ENCODE peak calls at places on chromosomes 1 and 21, in four cellular contexts. L is WTC11, F is K562, V is HepG2. C is an unnamed sample.
A peak's percentile ranks its signal among the peaks of the same experiment; 100 is the strongest.

GRCh38 chr1:32878183-32878582 is 7.5 kb upstream of the FNDC5 start:
- DNase-seq in L (no peak), F (no peak), V (no peak), C (peak; percentile 50)

GRCh38 chr1:109620396-109620817 is 770 bp downstream of the AMPD2 start:
- DNase-seq in L (no peak), F (peak; percentile 57), V (no peak), C (peak; percentile 69)

GRCh38 chr1:77438239-77438913 is 156.6 kb downstream of the AK5 start:
- DNase-seq in L (no peak), F (no peak), V (no peak), C (no peak)

GRCh38 chr1:39973503-39974135 is 18.7 kb downstream of the MFSD2A start:
- DNase-seq in L (peak; percentile 82), F (peak; percentile 87), V (peak; percentile 49), C (peak; percentile 59)

GRCh38 chr1:7424352-7424890 is 346.7 kb upstream of the VAMP3 start:
- DNase-seq in L (no peak), F (no peak), V (no peak), C (no peak)

GRCh38 chr1:168348146-168348709 is 67.6 kb downstream of the TBX19 start:
- DNase-seq in L (no peak), F (no peak), V (no peak), C (peak; percentile 14)

GRCh38 chr1:172950528-172950927 is 100.2 kb downstream of the TNFSF18 start:
- DNase-seq in L (no peak), F (no peak), V (no peak), C (no peak)

GRCh38 chr1:190940951-190941350 is 463.3 kb upstream of the BRINP3 start:
- DNase-seq in L (no peak), F (no peak), V (no peak), C (no peak)

GRCh38 chr1:23344987-23345472 is 946 bp upstream of the HNRNPR start:
- DNase-seq in L (no peak), F (no peak), V (no peak), C (no peak)

GRCh38 chr1:9909222-9910046 is 635 bp downstream of the CTNNBIP1 start:
- DNase-seq in L (peak; percentile 39), F (peak; percentile 40), V (no peak), C (no peak)

GRCh38 chr21:38167345-38167744 is 89.4 kb upstream of the KCNJ15 start:
- DNase-seq in L (no peak), F (no peak), V (no peak), C (no peak)

GRCh38 chr21:38166214-38166547 is 90.6 kb upstream of the KCNJ15 start:
- DNase-seq in L (no peak), F (no peak), V (no peak), C (no peak)

GRCh38 chr21:38170705-38171682 is 85.8 kb upstream of the KCNJ15 start:
- DNase-seq in L (no peak), F (no peak), V (no peak), C (peak; percentile 33)

GRCh38 chr21:38171723-38172344 is 85.0 kb upstream of the KCNJ15 start:
- DNase-seq in L (peak; percentile 60), F (no peak), V (no peak), C (no peak)

GRCh38 chr21:38170283-38170682 is 86.5 kb upstream of the KCNJ15 start:
- DNase-seq in L (peak; percentile 44), F (no peak), V (no peak), C (no peak)
- TF ChIP-seq USF2 in L (no peak), F (no peak), V (no peak), C (no peak)

GRCh38 chr1:1917995-1918900 is 831 bp downstream of the TMEM52 start:
- DNase-seq in L (no peak), F (no peak), V (no peak), C (no peak)
- TF ChIP-seq HMGXB4 in L (no peak), F (no peak), V (no peak), C (no peak)

GRCh38 chr1:63363014-63363413 is 4.4 kb upstream of the ALG6 start:
- DNase-seq in L (no peak), F (no peak), V (no peak), C (no peak)

GRCh38 chr1:63362578-63362977 is 4.8 kb upstream of the ALG6 start:
- DNase-seq in L (no peak), F (no peak), V (no peak), C (no peak)

GRCh38 chr1:63368131-63368530 is 704 bp downstream of the ALG6 start:
- DNase-seq in L (no peak), F (no peak), V (peak; percentile 4), C (no peak)

GRCh38 chr1:63366915-63367217 is 561 bp upstream of the ALG6 start:
- DNase-seq in L (no peak), F (no peak), V (no peak), C (no peak)

GRCh38 chr1:63367218-63368103 is at the start of gene ALG6:
- DNase-seq in L (peak; percentile 98), F (peak; percentile 100), V (peak; percentile 86), C (peak; percentile 90)
- TF ChIP-seq CTCF in L (no peak), F (peak; percentile 12), V (peak; percentile 79), C (no peak)

GRCh38 chr1:20682571-20683236 is 21.5 kb upstream of the DDOST start:
- DNase-seq in L (no peak), F (no peak), V (no peak), C (no peak)
- TF ChIP-seq USF2 in L (no peak), F (no peak), V (no peak), C (no peak)

DNA sequence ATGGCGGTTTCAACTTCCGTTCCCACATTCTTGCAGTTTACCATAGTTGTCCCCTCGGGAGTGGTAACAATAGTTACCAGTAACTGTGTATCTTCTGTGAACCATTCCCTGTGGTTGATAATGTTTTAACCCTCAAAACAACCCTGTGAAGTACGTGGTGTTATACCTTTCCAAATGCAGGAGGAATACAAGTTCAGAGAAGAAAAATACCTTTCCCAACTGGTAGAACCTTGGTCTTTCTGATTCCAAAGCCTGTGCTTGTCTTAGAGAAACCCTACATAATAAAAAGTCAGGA is 789 bp downstream of the BTF3L4 start:
- DNase-seq in L (no peak), F (no peak), V (no peak), C (no peak)
- TF ChIP-seq HMGXB4 in L (no peak), F (no peak), V (no peak), C (no peak)

GRCh38 chr21:42094811-42095210 is 23.7 kb downstream of the UMODL1 start:
- DNase-seq in L (no peak), F (no peak), V (no peak), C (no peak)
- TF ChIP-seq CTCF in L (no peak), F (peak; percentile 28), V (no peak), C (no peak)

GRCh38 chr1:205191127-205191577 is 20.4 kb downstream of the DSTYK start:
- DNase-seq in L (no peak), F (no peak), V (peak; percentile 73), C (no peak)
- TF ChIP-seq USF2 in L (no peak), F (no peak), V (no peak), C (no peak)

DNA sequence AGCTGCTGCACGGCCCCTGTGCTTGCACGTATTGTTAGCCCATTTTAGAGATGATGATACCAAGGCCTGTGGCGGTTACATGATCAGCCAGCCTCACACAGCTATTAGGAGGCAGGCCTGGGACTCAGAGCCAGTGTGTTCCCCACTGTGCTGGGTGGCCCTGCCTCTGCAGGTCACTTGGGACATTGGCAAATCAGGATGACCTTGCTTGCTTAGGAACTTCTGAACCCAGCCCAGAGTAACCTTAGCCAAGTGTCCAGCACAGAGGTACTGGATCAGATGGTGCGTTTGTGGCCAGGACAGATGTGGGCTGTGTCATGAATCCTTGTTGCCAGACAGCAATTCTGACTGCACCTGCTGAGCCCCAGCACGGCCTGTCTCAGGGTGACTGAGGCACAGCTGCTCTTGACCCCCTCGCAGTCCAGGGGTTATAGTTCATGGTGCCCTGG is 28.1 kb downstream of the LDLRAP1 start:
- DNase-seq in L (no peak), F (no peak), V (no peak), C (no peak)
- TF ChIP-seq HMGXB4 in L (no peak), F (no peak), V (no peak), C (no peak)

GRCh38 chr1:3351300-3352083 is 103.0 kb upstream of the ARHGEF16 start:
- DNase-seq in L (no peak), F (no peak), V (no peak), C (no peak)

GRCh38 chr1:3349161-3349967 is 105.1 kb upstream of the ARHGEF16 start:
- DNase-seq in L (no peak), F (peak; percentile 67), V (peak; percentile 48), C (peak; percentile 16)

GRCh38 chr1:3352084-3352951 is 102.1 kb upstream of the ARHGEF16 start:
- DNase-seq in L (peak; percentile 52), F (no peak), V (no peak), C (no peak)

GRCh38 chr1:3349968-3350299 is 104.5 kb upstream of the ARHGEF16 start:
- DNase-seq in L (no peak), F (no peak), V (no peak), C (no peak)

DNA sequence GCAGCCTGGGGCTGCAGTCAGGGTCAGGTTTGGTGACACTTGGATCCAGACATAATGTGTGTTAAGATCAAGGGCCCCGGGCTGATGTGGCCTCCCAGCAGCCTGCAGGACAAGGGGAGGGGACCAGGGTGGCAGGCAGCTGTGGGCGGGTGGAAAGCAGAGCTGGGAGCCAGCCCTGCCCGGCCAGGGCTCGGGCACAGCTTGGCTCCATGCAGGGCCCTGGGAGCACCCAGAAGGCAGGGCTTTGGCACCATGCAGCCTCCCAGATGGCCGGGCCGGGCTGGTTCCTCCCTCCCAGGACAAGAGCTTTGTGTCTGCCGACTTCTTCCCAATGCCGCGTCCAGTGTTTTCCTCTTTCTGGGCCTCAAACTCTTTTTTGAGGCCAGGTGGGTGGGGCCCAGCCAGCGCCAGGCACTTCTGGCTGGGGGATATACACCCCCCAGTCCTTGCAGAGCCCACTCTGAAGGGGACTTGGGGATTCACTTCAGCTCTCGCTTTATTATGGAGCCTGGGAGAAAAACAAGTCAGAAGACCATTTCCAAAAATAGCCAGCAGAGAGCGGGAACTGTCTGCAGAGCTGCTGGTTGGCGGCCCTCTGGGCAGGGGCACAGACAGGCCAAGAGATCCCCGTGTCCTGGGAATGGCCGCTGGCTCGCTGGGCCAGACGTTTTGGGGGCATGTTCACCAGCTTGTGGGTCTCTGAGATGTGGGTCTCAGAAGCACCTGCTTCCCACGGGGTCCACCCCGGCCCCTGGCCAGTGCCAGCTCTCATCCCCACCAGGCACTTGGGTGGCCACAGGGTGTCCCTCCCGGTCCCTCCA is 103.8 kb upstream of the ARHGEF16 start:
- DNase-seq in L (no peak), F (no peak), V (peak; percentile 29), C (peak; percentile 3)
- TF ChIP-seq CTCF in L (no peak), F (no peak), V (peak; percentile 41), C (no peak)

DNA sequence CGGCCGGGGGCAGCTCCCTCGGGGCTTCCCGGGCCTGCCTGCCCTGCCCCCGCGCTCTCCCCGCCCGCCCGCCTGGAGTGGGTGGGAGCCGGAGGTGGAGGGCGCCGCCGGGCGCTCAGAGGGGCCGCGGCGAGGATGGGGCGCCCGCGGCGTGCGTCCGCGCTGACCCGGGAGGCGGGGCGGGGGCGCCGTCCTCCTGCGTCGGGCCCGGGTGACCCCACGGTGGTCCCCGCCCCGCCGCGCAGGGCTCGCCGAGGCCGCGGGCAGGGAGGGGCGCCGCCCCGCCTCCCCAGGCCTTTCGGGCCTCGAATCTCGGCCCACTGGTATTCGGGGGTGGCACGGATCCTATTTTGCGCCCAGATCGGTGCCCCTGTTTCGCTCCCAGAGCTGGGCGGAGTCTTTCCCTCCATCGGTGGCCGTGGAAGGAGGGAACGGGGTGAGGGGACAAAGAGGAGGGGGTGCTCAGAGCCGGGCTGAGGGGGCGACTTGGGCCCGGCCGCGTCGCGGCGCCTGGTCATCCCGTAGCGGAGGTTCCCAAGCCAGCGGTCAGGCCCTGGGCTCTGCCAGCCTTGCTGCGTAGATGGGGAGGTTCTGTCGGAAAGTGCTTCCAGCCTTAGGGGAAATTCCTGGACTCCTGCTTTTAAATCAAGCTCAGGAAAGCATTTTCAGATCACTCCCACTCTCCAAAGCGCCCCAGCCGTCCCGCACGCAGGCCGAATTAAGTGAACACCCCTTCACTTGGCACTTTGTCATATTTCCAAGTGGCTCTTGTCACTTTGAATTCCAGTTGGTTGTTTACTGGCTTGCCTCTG is 546 bp downstream of the PATJ start:
- DNase-seq in L (peak; percentile 52), F (no peak), V (peak; percentile 12), C (peak; percentile 42)
- TF ChIP-seq USF2 in L (no peak), F (no peak), V (no peak), C (no peak)